ENCODE peak calls at places on chromosomes 13 and 19, in five cellular contexts. M is keratinocyte, L is dorsolateral prefrontal cortex, C is bronchial epithelial cell, Y is fibroblast of pulmonary artery. D is an unnamed sample.

GRCh38 chr13:44221657-44222056 is 152.0 kb upstream of the SERP2 start:
- DNase-seq in C (no peak), Y (no peak), M (no peak), L (no peak), D (no peak)

GRCh38 chr13:51552027-51552426 is 32.2 kb upstream of the WDFY2 start:
- DNase-seq in C (no peak), L (no peak), M (no peak), Y (no peak), D (peak)

GRCh38 chr13:79353698-79354097 is 52.4 kb downstream of the RBM26 start:
- DNase-seq in Y (peak), M (no peak), L (no peak), C (peak), D (no peak)

GRCh38 chr19:17855333-17856152 is 4.2 kb upstream of the RPL18A start:
- DNase-seq in L (peak), C (peak), M (no peak), Y (peak), D (peak)

GRCh38 chr19:21698215-21698614 is 69.2 kb downstream of the ZNF100 start:
- DNase-seq in L (no peak), C (peak), Y (peak), M (no peak), D (peak)

GRCh38 chr13:98189841-98190505 is 12.9 kb upstream of the RNF113B start:
- DNase-seq in L (no peak), Y (peak), M (no peak), C (no peak), D (no peak)

GRCh38 chr13:109743706-109744453 is 42.5 kb downstream of the IRS2 start:
- DNase-seq in Y (peak), C (peak), M (peak), L (no peak), D (peak)

GRCh38 chr13:45681101-45681500 is 21.0 kb upstream of the CBY2 start:
- DNase-seq in M (no peak), Y (no peak), L (no peak), C (no peak), D (no peak)

GRCh38 chr19:40685563-40685962 is 4.9 kb downstream of the NUMBL start:
- DNase-seq in Y (no peak), C (peak), L (no peak), M (no peak), D (peak)

GRCh38 chr19:3047307-3048189 is 14.7 kb downstream of the TLE5 start:
- DNase-seq in Y (peak), L (peak), M (no peak), C (peak), D (peak)

GRCh38 chr19:17929056-17929455 is 3.8 kb upstream of the CCDC124 start:
- DNase-seq in C (no peak), Y (no peak), M (no peak), L (no peak), D (no peak)

GRCh38 chr13:113977976-113978375 is 4.1 kb upstream of the C13orf46 start:
- DNase-seq in M (no peak), Y (no peak), C (no peak), L (no peak), D (no peak)

GRCh38 chr19:7998081-7998480 is 7.4 kb downstream of the ELAVL1 start:
- DNase-seq in M (no peak), Y (no peak), C (no peak), L (no peak), D (no peak)

GRCh38 chr13:33260168-33261098 is 25.1 kb downstream of the STARD13 start:
- DNase-seq in Y (peak), M (no peak), L (no peak), C (no peak), D (no peak)

GRCh38 chr13:99360696-99361095 is 53.5 kb upstream of the GPR183 start:
- DNase-seq in C (no peak), L (no peak), Y (no peak), M (no peak), D (no peak)

GRCh38 chr19:33189453-33189852 is 4.7 kb upstream of the LRP3 start:
- DNase-seq in C (no peak), L (no peak), M (no peak), Y (no peak), D (no peak)

GRCh38 chr13:103157434-103158145 is 91.4 kb upstream of the SLC10A2 start:
- DNase-seq in C (peak), Y (no peak), L (no peak), M (no peak), D (no peak)

GRCh38 chr13:51921790-51922740 is 60.3 kb downstream of the CCDC70 start:
- DNase-seq in L (no peak), Y (no peak), M (no peak), C (no peak), D (no peak)

GRCh38 chr19:8050274-8051096 is 2.1 kb upstream of the CCL25 start:
- DNase-seq in C (peak), Y (peak), M (peak), L (peak), D (peak)

GRCh38 chr13:39588384-39588783 is 14.6 kb downstream of the LHFPL6 start:
- DNase-seq in C (no peak), M (no peak), Y (no peak), L (no peak), D (no peak)

GRCh38 chr13:50243926-50244325 is 228.7 kb downstream of the KCNRG start:
- DNase-seq in C (no peak), Y (no peak), L (no peak), M (no peak), D (no peak)

GRCh38 chr13:43698743-43699142 is 88.0 kb downstream of the ENOX1 start:
- DNase-seq in Y (peak), C (peak), L (peak), M (no peak), D (peak)

GRCh38 chr13:29583073-29583785 is 12.3 kb downstream of the SLC7A1 start:
- DNase-seq in C (peak), Y (no peak), M (peak), L (no peak), D (peak)

GRCh38 chr19:56400485-56400884 is 3.6 kb upstream of the ZNF583 start:
- DNase-seq in Y (no peak), L (no peak), C (no peak), M (no peak), D (no peak)

GRCh38 chr13:106562301-106562700 is 5.6 kb downstream of the ARGLU1 start:
- DNase-seq in C (no peak), Y (no peak), L (no peak), M (no peak), D (no peak)

GRCh38 chr13:112117258-112117954 is 50.5 kb downstream of the SOX1 start:
- DNase-seq in L (no peak), Y (no peak), M (no peak), C (no peak), D (no peak)

GRCh38 chr19:42488783-42489521 is 39.3 kb downstream of the CEACAM1 start:
- DNase-seq in M (no peak), Y (no peak), L (no peak), C (no peak), D (no peak)

GRCh38 chr19:50514346-50515167 is 844 bp upstream of the ASPDH start:
- DNase-seq in Y (no peak), M (no peak), C (no peak), L (peak), D (no peak)
- H3K4me3 ChIP-seq in Y (no peak), M (no peak), C (no peak), L (peak), D (no peak)

GRCh38 chr19:15249560-15249874 is 17.3 kb upstream of the EPHX3 start:
- DNase-seq in M (no peak), L (no peak), C (no peak), Y (no peak), D (no peak)

GRCh38 chr19:15248106-15248505 is 15.9 kb upstream of the EPHX3 start:
- DNase-seq in Y (no peak), L (no peak), M (no peak), C (no peak), D (no peak)

GRCh38 chr19:15247107-15248014 is 15.1 kb upstream of the EPHX3 start:
- DNase-seq in Y (no peak), L (no peak), C (no peak), M (no peak), D (no peak)

GRCh38 chr19:15249912-15250634 is 17.8 kb upstream of the EPHX3 start:
- DNase-seq in L (no peak), M (no peak), C (peak), Y (peak), D (peak)

GRCh38 chr19:15248648-15249559 is 16.7 kb upstream of the EPHX3 start:
- DNase-seq in C (peak), L (no peak), M (no peak), Y (peak), D (peak)
- TF ChIP-seq CTCF in C (no peak), L (no peak), M (no peak), Y (no peak), D (no peak)

GRCh38 chr19:1000591-1001537 is 645 bp downstream of the GRIN3B start:
- DNase-seq in M (no peak), Y (no peak), L (no peak), C (no peak), D (no peak)
- H3K4me3 ChIP-seq in M (no peak), Y (no peak), L (no peak), C (no peak), D (peak)

GRCh38 chr19:4867534-4868285 is at the start of gene PLIN3:
- DNase-seq in Y (peak), L (peak), M (peak), C (peak), D (peak)
- TF ChIP-seq CTCF in Y (no peak), L (no peak), M (no peak), C (no peak), D (no peak)

GRCh38 chr19:1130801-1131717 is 27.3 kb downstream of the GPX4 start:
- DNase-seq in Y (no peak), C (no peak), L (no peak), M (no peak), D (peak)

GRCh38 chr19:1131718-1132552 is 28.1 kb downstream of the GPX4 start:
- DNase-seq in C (peak), L (peak), Y (peak), M (no peak), D (peak)

GRCh38 chr19:1134431-1134830 is 30.6 kb downstream of the GPX4 start:
- DNase-seq in Y (peak), M (no peak), L (no peak), C (peak), D (peak)

GRCh38 chr19:1133471-1133929 is 29.7 kb downstream of the GPX4 start:
- DNase-seq in C (no peak), L (no peak), M (no peak), Y (no peak), D (no peak)

DNA sequence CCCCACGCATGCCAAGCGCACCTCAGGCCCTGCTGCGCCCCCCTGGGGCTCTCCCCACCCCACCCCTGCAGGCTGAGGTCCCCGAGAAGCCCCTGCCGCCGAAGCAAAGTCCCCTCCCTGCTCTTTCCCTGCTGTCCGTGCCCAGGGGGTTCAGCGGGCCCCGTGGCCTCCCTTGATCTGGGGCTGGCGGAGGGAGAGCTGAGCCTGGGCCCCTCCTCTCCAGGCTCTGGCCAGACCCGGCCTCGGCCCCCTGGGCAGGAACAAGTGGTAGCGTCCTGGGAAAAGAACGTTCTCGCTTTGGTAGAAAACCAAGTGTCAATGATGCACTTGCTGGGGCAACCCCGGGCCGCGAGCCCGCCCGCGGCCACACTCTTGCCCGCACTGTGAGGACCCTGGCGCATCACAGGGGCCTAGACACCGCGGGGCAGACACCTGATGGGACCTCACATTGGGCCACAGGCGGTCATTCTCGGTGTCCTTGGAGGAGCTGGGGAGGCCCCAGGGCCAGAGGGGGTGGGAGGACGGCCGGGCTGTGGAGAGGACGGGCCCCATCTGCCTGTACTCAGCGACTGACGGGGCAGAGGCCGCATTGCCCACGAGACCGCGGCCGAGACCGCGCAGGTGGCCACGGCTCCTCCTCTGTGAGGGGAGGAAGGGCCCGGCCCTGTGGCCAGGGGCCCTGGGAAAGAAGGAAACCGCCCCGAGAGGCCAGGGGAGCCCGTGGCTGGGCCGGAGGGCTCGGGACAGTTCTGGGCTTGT is 29.0 kb downstream of the GPX4 start:
- DNase-seq in M (no peak), Y (no peak), L (no peak), C (no peak), D (no peak)
- H3K4me3 ChIP-seq in M (peak), Y (peak), L (peak), C (peak), D (peak)

GRCh38 chr13:81874253-81874652 is 1533.3 kb upstream of the SPRY2 start:
- DNase-seq in L (no peak), C (no peak), M (no peak), Y (no peak), D (no peak)

GRCh38 chr13:81874681-81875661 is 1534.0 kb upstream of the SPRY2 start:
- DNase-seq in C (peak), M (no peak), L (no peak), Y (no peak), D (no peak)

DNA sequence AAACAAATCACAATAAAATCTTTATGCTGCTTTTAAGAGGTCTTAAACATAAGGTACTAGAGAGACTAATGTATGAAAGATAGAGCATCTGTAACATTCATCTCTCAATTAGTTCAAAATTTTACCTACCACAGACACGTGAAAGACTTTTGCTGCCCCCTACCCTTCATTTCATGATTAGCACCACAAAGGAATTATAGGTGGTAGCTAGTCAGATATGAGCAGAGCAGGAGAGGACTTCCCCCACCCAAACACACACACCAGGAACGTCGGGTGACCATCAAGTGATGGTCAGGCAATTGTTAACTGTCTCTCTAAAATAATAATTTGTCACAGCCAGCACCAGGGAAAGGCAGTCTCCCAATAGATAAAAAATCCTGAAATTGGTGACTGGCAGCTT is 1531.7 kb upstream of the SPRY2 start:
- DNase-seq in M (no peak), Y (no peak), L (no peak), C (peak), D (no peak)
- TF ChIP-seq CTCF in M (peak), Y (no peak), L (peak), C (peak), D (no peak)

DNA sequence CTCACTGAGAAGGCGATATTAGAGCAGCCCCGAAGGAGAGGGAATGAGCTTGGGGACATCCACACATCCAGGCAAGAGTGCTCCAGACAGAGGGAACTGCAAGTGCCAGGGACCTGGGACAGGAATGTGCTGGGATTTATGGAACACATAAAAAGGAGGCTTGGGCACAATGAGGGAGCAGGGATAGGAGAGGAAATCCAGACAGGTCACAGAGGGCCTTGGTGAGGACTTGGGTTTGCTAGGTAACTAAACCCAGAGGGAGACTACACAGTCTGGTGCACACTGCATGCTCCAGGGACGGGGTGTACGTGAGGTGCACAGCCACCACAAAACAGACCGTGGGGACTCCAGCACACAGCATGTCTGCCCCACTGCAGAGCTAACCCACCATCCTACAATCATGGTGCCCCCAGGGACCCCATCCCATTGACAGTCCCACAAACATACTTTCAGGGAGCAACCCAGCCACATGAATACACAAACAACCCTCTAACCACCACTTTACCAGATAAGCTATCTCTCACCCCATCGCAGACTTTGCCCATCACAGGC is 5.6 kb upstream of the ZFP36 start:
- DNase-seq in Y (no peak), C (no peak), L (no peak), M (no peak), D (no peak)
- H3K4me3 ChIP-seq in Y (no peak), C (no peak), L (no peak), M (no peak), D (no peak)

DNA sequence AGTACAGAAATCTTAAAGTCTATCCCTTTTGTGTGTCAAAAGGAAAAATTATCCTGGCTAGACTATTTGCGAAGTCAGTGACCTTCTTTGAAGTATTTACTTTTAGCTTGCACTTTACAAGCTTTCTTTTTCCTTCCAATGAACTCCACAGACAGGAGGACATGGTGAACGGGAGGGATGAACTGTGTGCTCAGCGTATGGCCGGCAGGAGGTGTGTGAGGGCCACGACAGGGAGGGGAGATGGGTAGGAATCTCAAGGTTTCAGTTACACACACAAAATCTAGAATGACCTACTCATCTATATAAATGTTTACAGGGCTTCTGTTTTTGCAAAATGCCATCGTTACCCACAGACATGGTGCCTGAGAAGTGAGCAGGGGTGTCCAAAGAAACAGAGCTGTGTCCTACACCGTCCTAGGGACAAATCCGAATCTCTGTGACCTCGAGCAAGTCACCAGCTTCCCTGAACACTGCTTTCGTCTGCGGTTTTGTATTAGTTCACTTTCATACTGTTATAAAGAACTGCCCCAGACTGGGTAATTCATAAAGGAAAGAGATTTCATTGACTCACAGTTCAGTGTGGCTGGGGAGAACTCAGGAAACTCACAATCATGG is 537.2 kb downstream of the LIG4 start:
- DNase-seq in L (no peak), Y (no peak), M (no peak), C (no peak), D (no peak)
- TF ChIP-seq CTCF in L (no peak), Y (no peak), M (no peak), C (no peak), D (no peak)

GRCh38 chr13:30685987-30686386 is 49.4 kb upstream of the ALOX5AP start:
- DNase-seq in Y (no peak), M (no peak), C (no peak), L (no peak), D (no peak)

GRCh38 chr13:30685320-30685859 is 50.0 kb upstream of the ALOX5AP start:
- DNase-seq in L (no peak), M (no peak), C (peak), Y (no peak), D (no peak)

GRCh38 chr13:30689752-30690151 is 45.6 kb upstream of the ALOX5AP start:
- DNase-seq in L (no peak), M (no peak), Y (no peak), C (no peak), D (no peak)

GRCh38 chr13:30692108-30692507 is 43.2 kb upstream of the ALOX5AP start:
- DNase-seq in L (no peak), M (no peak), Y (no peak), C (no peak), D (no peak)

GRCh38 chr13:30690282-30691188 is 44.8 kb upstream of the ALOX5AP start:
- DNase-seq in Y (peak), L (peak), M (peak), C (peak), D (peak)
- H3K4me3 ChIP-seq in Y (peak), L (peak), M (peak), C (peak), D (peak)

D was measured in fibroblast of the aortic adventitia.